ENCODE peak calls at places on chromosomes 11 and 22, in nine cellular contexts. One of them, this sample, is unnamed.

GRCh38 chr11:38089728-38090127 is 1491.7 kb upstream of the RAG2 start:
- DNase-seq in ovary: no peak
- DNase-seq in stomach: no peak
- DNase-seq in uterus: no peak
- DNase-seq in adrenal gland: no peak
- DNase-seq in breast epithelium: no peak
- DNase-seq in IMR-90: no peak
- DNase-seq in esophagus squamous epithelium: no peak
- DNase-seq in A549: peak
- DNase-seq in this sample: no peak

GRCh38 chr11:134669796-134670195 is 257.8 kb upstream of the B3GAT1 start:
- DNase-seq in esophagus squamous epithelium: no peak
- DNase-seq in uterus: no peak
- DNase-seq in A549: no peak
- DNase-seq in IMR-90: no peak
- DNase-seq in ovary: no peak
- DNase-seq in breast epithelium: no peak
- DNase-seq in stomach: peak
- DNase-seq in adrenal gland: no peak
- DNase-seq in this sample: no peak

GRCh38 chr11:12019337-12019736 is 10.9 kb upstream of the DKK3 start:
- DNase-seq in IMR-90: peak
- DNase-seq in A549: no peak
- DNase-seq in esophagus squamous epithelium: no peak
- DNase-seq in breast epithelium: no peak
- DNase-seq in ovary: no peak
- DNase-seq in adrenal gland: no peak
- DNase-seq in uterus: no peak
- DNase-seq in stomach: peak
- DNase-seq in this sample: no peak

GRCh38 chr22:47658182-47658581 is 895.7 kb downstream of the TBC1D22A start:
- DNase-seq in A549: no peak
- DNase-seq in esophagus squamous epithelium: no peak
- DNase-seq in ovary: no peak
- DNase-seq in adrenal gland: no peak
- DNase-seq in stomach: no peak
- DNase-seq in uterus: no peak
- DNase-seq in IMR-90: no peak
- DNase-seq in breast epithelium: no peak
- DNase-seq in this sample: no peak

GRCh38 chr11:76629853-76630599 is 40.5 kb downstream of the LRRC32 start:
- DNase-seq in A549: no peak
- DNase-seq in stomach: peak
- DNase-seq in ovary: peak
- DNase-seq in esophagus squamous epithelium: no peak
- DNase-seq in IMR-90: peak
- DNase-seq in uterus: peak
- DNase-seq in adrenal gland: peak
- DNase-seq in breast epithelium: no peak
- DNase-seq in this sample: peak

GRCh38 chr22:46842606-46843005 is 80.2 kb downstream of the TBC1D22A start:
- DNase-seq in stomach: no peak
- DNase-seq in uterus: no peak
- DNase-seq in esophagus squamous epithelium: no peak
- DNase-seq in breast epithelium: peak
- DNase-seq in IMR-90: no peak
- DNase-seq in A549: no peak
- DNase-seq in ovary: no peak
- DNase-seq in adrenal gland: no peak
- DNase-seq in this sample: no peak

GRCh38 chr11:63951779-63952536 is 13.2 kb downstream of the NAA40 start:
- DNase-seq in A549: no peak
- DNase-seq in breast epithelium: peak
- DNase-seq in ovary: no peak
- DNase-seq in esophagus squamous epithelium: no peak
- DNase-seq in stomach: no peak
- DNase-seq in uterus: no peak
- DNase-seq in adrenal gland: no peak
- DNase-seq in IMR-90: no peak
- DNase-seq in this sample: no peak

GRCh38 chr11:64831411-64831891 is 13.0 kb downstream of the CDC42BPG start:
- DNase-seq in A549: no peak
- DNase-seq in stomach: no peak
- DNase-seq in esophagus squamous epithelium: no peak
- DNase-seq in ovary: no peak
- DNase-seq in IMR-90: no peak
- DNase-seq in uterus: no peak
- DNase-seq in adrenal gland: no peak
- DNase-seq in breast epithelium: no peak
- DNase-seq in this sample: no peak

GRCh38 chr11:123560001-123560400 is 94.4 kb downstream of the SCN3B start:
- DNase-seq in esophagus squamous epithelium: no peak
- DNase-seq in ovary: peak
- DNase-seq in breast epithelium: no peak
- DNase-seq in uterus: peak
- DNase-seq in A549: no peak
- DNase-seq in IMR-90: peak
- DNase-seq in stomach: peak
- DNase-seq in adrenal gland: peak
- DNase-seq in this sample: no peak

GRCh38 chr22:24550028-24550901 is 4.7 kb downstream of the GUCD1 start:
- DNase-seq in breast epithelium: no peak
- DNase-seq in adrenal gland: no peak
- DNase-seq in esophagus squamous epithelium: no peak
- DNase-seq in stomach: peak
- DNase-seq in A549: peak
- DNase-seq in uterus: no peak
- DNase-seq in IMR-90: no peak
- DNase-seq in ovary: no peak
- DNase-seq in this sample: peak

GRCh38 chr22:20224917-20225692 is 43.0 kb downstream of the RTN4R start:
- DNase-seq in IMR-90: no peak
- DNase-seq in stomach: no peak
- DNase-seq in adrenal gland: no peak
- DNase-seq in breast epithelium: no peak
- DNase-seq in uterus: no peak
- DNase-seq in ovary: no peak
- DNase-seq in A549: no peak
- DNase-seq in esophagus squamous epithelium: no peak
- DNase-seq in this sample: no peak

GRCh38 chr22:28024422-28024888 is 105.4 kb upstream of the PITPNB start:
- DNase-seq in uterus: peak
- DNase-seq in ovary: peak
- DNase-seq in IMR-90: no peak
- DNase-seq in adrenal gland: no peak
- DNase-seq in breast epithelium: peak
- DNase-seq in esophagus squamous epithelium: no peak
- DNase-seq in stomach: peak
- DNase-seq in A549: no peak
- DNase-seq in this sample: no peak

GRCh38 chr22:48558606-48559402 is 1268.9 kb downstream of the BRD1 start:
- DNase-seq in uterus: no peak
- DNase-seq in stomach: no peak
- DNase-seq in adrenal gland: no peak
- DNase-seq in breast epithelium: no peak
- DNase-seq in ovary: no peak
- DNase-seq in A549: no peak
- DNase-seq in esophagus squamous epithelium: no peak
- DNase-seq in IMR-90: no peak
- DNase-seq in this sample: no peak

GRCh38 chr11:59773082-59773438 is 17.9 kb downstream of the STX3 start:
- DNase-seq in uterus: no peak
- DNase-seq in stomach: no peak
- DNase-seq in esophagus squamous epithelium: no peak
- DNase-seq in IMR-90: no peak
- DNase-seq in adrenal gland: no peak
- DNase-seq in A549: no peak
- DNase-seq in breast epithelium: no peak
- DNase-seq in ovary: no peak
- DNase-seq in this sample: no peak
- TF ChIP-seq POLR2A in uterus: no peak
- TF ChIP-seq POLR2A in stomach: no peak
- TF ChIP-seq POLR2A in esophagus squamous epithelium: no peak
- TF ChIP-seq POLR2A in IMR-90: no peak
- TF ChIP-seq POLR2A in adrenal gland: no peak
- TF ChIP-seq POLR2A in A549: no peak
- TF ChIP-seq POLR2A in breast epithelium: no peak
- TF ChIP-seq POLR2A in ovary: no peak
- TF ChIP-seq POLR2A in this sample: no peak

GRCh38 chr22:37634505-37635002 is 4.9 kb upstream of the SH3BP1 start:
- DNase-seq in A549: no peak
- DNase-seq in ovary: peak
- DNase-seq in adrenal gland: no peak
- DNase-seq in IMR-90: no peak
- DNase-seq in breast epithelium: no peak
- DNase-seq in stomach: no peak
- DNase-seq in uterus: no peak
- DNase-seq in esophagus squamous epithelium: no peak
- DNase-seq in this sample: no peak
- TF ChIP-seq CTCF in A549: no peak
- TF ChIP-seq CTCF in ovary: peak
- TF ChIP-seq CTCF in adrenal gland: no peak
- TF ChIP-seq CTCF in IMR-90: peak
- TF ChIP-seq CTCF in breast epithelium: no peak
- TF ChIP-seq CTCF in stomach: no peak
- TF ChIP-seq CTCF in uterus: peak
- TF ChIP-seq CTCF in esophagus squamous epithelium: no peak
- TF ChIP-seq CTCF in this sample: no peak

DNA sequence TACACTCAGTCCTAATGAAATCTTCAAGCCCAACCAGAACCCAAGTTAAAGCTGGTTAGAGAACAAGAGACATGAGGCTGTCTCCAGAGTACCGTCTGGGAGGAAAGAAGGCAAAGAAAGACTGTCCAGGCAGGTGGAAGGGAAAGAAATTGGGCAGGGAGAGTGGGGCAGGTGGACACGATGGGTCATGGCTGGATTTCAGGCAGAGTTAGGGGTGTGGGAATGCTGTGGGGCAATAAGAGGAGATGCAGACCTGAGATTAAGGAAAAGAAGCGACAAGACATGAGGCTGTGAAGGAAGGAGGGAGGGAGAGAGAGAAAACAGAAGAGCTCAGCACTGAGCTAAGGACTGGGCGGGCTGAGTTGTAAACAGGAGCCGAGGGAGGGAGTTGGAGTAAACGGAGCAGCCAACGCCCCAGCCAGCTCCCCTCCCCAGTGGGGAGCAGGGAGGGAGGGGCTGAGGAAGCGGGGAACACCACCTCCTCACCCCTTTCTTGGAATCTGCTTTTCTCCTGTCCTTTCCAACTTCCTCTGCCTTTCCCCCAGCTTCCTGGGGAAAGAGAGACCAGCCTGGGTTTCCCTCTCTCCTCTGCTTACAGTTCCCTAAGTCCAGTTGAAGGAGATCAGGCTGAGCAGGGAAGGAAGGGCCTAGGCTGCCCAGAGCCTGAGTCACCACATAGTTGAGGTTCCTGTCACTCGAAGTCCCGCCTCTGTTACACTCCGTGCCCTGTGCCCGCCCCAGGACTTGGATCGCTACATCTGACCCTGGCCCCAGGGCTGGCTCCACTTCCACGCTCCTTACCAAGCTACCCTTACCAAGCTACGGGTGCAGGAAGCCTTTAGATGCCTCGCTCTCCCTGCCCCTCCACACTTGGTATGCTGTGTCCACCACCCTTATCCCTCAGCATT is 6.6 kb upstream of the AHNAK start:
- DNase-seq in uterus: peak
- DNase-seq in stomach: peak
- DNase-seq in adrenal gland: peak
- DNase-seq in A549: peak
- DNase-seq in breast epithelium: peak
- DNase-seq in ovary: peak
- DNase-seq in IMR-90: peak
- DNase-seq in esophagus squamous epithelium: no peak
- DNase-seq in this sample: peak
- H3K4me3 ChIP-seq in uterus: peak
- H3K4me3 ChIP-seq in stomach: peak
- H3K4me3 ChIP-seq in adrenal gland: peak
- H3K4me3 ChIP-seq in A549: peak
- H3K4me3 ChIP-seq in breast epithelium: peak
- H3K4me3 ChIP-seq in ovary: no peak
- H3K4me3 ChIP-seq in IMR-90: peak
- H3K4me3 ChIP-seq in esophagus squamous epithelium: peak
- H3K4me3 ChIP-seq in this sample: no peak

GRCh38 chr11:82902086-82902485 is 550 bp downstream of the DDIAS start:
- DNase-seq in adrenal gland: no peak
- DNase-seq in breast epithelium: no peak
- DNase-seq in A549: no peak
- DNase-seq in IMR-90: no peak
- DNase-seq in uterus: no peak
- DNase-seq in stomach: no peak
- DNase-seq in ovary: no peak
- DNase-seq in esophagus squamous epithelium: no peak
- DNase-seq in this sample: no peak

GRCh38 chr11:82902880-82903279 is 1.3 kb downstream of the DDIAS start:
- DNase-seq in uterus: no peak
- DNase-seq in esophagus squamous epithelium: no peak
- DNase-seq in breast epithelium: no peak
- DNase-seq in IMR-90: no peak
- DNase-seq in A549: no peak
- DNase-seq in adrenal gland: no peak
- DNase-seq in stomach: no peak
- DNase-seq in ovary: no peak
- DNase-seq in this sample: no peak

GRCh38 chr11:82900277-82901164 is at the start of gene PRCP:
- DNase-seq in A549: peak
- DNase-seq in uterus: peak
- DNase-seq in breast epithelium: peak
- DNase-seq in esophagus squamous epithelium: peak
- DNase-seq in IMR-90: peak
- DNase-seq in adrenal gland: peak
- DNase-seq in stomach: peak
- DNase-seq in ovary: peak
- DNase-seq in this sample: peak

GRCh38 chr11:82899957-82900276 is 313 bp downstream of the PRCP start:
- DNase-seq in A549: no peak
- DNase-seq in adrenal gland: no peak
- DNase-seq in IMR-90: no peak
- DNase-seq in breast epithelium: no peak
- DNase-seq in stomach: no peak
- DNase-seq in esophagus squamous epithelium: no peak
- DNase-seq in ovary: no peak
- DNase-seq in uterus: no peak
- DNase-seq in this sample: no peak

DNA sequence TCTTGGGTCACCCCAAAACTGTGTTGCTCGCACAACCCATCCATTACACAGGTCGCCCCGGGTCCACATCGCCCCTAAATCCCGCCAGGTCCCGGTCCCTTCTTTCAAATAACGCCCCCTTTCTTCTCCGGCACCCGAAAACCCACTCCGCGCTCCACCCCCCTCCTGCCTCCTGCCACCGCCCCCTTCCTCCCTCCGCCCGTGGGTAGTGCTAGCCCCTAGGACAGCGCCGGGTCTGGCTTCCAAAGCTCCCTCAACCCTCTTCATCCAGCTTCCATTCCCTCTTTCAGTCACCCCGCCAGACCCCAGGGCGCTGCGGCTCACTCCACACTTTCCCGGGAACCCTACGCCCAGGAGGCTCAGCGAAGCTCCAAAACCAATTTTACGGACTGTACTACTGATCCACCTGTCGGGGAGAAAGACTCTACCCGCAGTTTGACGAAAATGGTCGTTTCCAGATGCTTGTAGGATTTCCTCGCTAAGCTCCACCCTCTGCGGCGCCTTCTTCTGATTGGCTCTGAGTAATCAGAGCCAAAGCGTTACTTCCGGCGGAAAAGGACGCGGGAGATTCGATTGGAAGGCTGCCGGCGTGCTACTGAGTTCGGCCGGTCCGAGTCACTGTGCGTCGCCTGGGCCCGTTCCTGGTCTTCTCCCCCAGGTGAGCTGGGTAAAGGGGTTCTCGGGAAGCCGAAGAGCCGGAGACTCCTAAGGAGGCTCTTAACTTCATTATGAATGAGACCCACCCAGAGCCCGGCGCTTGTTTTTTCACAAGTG is at the start of gene DDIAS:
- DNase-seq in IMR-90: peak
- DNase-seq in stomach: peak
- DNase-seq in A549: peak
- DNase-seq in esophagus squamous epithelium: peak
- DNase-seq in ovary: peak
- DNase-seq in uterus: peak
- DNase-seq in breast epithelium: peak
- DNase-seq in adrenal gland: peak
- DNase-seq in this sample: peak
- TF ChIP-seq POLR2A in IMR-90: no peak
- TF ChIP-seq POLR2A in stomach: no peak
- TF ChIP-seq POLR2A in A549: peak
- TF ChIP-seq POLR2A in esophagus squamous epithelium: peak
- TF ChIP-seq POLR2A in ovary: peak
- TF ChIP-seq POLR2A in uterus: peak
- TF ChIP-seq POLR2A in breast epithelium: peak
- TF ChIP-seq POLR2A in adrenal gland: peak
- TF ChIP-seq POLR2A in this sample: peak

This sample was measured in right lobe of liver.